ENCODE peak calls at places on chromosomes 11 and 22, in five cellular contexts. K is nephron progenitor cell, N is thoracic aorta, U is stomach, P is activated B cell treated with CpG ODN at 0.5 μM for 24 hours. Z is an unnamed sample.

GRCh38 chr22:36541831-36542391 is 12.9 kb upstream of the EIF3D start:
- DNase-seq in K (no peak), N (no peak), U (peak; percentile 35), P (no peak), Z (no peak)

GRCh38 chr22:47423266-47423665 is 660.8 kb downstream of the TBC1D22A start:
- DNase-seq in K (no peak), U (no peak), P (no peak), N (no peak), Z (peak; percentile 56)

GRCh38 chr11:77084581-77085191 is 17.9 kb downstream of the CAPN5 start:
- DNase-seq in P (no peak), N (no peak), U (peak; percentile 26), K (no peak), Z (no peak)

GRCh38 chr11:7204778-7205177 is 46.9 kb upstream of the SYT9 start:
- DNase-seq in N (no peak), P (no peak), K (no peak), U (no peak), Z (no peak)

GRCh38 chr22:23259916-23260644 is 79.8 kb downstream of the BCR start:
- DNase-seq in K (no peak), N (no peak), U (no peak), P (no peak), Z (no peak)

GRCh38 chr11:27468209-27468608 is 4.4 kb downstream of the LGR4 start:
- DNase-seq in P (no peak), U (no peak), K (no peak), N (no peak), Z (no peak)

GRCh38 chr11:68340003-68340767 is 27.8 kb downstream of the LRP5 start:
- DNase-seq in P (no peak), N (no peak), K (no peak), U (no peak), Z (no peak)

GRCh38 chr11:12186683-12187082 is 76.3 kb downstream of the MICAL2 start:
- DNase-seq in P (no peak), U (no peak), K (no peak), N (no peak), Z (no peak)

GRCh38 chr11:36713715-36714114 is 115.7 kb upstream of the RAG2 start:
- DNase-seq in N (no peak), U (no peak), P (no peak), K (no peak), Z (no peak)

DNA sequence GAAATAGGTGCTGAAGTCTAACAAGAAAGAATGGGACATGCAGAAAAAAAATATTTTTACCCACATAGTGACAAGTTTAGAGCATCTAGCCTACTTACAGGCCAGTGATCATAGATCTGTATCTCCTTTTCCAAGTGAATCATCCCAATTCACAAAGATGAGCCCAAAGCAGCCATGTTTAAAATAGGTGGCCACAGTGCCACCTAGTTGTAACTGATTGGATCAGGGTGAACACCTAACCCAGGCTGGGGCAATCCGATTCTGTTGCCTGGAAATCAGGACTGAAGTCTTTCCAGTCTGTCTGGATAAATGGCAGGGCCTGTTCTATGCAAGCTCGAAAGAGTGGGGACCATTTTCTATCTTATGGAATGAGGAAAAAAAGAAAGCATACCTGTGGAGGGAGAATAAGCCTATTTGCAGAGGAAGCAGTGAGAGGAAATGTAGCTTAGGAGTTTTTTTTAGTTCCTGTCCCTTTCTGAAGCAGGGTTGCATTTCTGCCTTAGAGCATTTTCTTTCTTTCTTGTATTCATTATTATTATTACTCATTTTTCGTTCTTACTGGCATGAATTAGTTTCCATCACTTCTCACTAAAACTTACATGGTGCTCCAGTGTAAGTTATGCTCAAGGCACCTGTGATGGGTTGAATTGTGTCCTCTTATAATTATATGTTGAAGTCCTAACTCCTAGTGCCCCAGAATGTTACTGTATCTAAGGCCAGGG is 113.2 kb upstream of the RAG2 start:
- DNase-seq in K (no peak), P (no peak), U (no peak), N (no peak), Z (no peak)
- TF ChIP-seq CTCF in K (no peak), P (no peak), U (no peak), N (no peak), Z (peak; percentile 7)

DNA sequence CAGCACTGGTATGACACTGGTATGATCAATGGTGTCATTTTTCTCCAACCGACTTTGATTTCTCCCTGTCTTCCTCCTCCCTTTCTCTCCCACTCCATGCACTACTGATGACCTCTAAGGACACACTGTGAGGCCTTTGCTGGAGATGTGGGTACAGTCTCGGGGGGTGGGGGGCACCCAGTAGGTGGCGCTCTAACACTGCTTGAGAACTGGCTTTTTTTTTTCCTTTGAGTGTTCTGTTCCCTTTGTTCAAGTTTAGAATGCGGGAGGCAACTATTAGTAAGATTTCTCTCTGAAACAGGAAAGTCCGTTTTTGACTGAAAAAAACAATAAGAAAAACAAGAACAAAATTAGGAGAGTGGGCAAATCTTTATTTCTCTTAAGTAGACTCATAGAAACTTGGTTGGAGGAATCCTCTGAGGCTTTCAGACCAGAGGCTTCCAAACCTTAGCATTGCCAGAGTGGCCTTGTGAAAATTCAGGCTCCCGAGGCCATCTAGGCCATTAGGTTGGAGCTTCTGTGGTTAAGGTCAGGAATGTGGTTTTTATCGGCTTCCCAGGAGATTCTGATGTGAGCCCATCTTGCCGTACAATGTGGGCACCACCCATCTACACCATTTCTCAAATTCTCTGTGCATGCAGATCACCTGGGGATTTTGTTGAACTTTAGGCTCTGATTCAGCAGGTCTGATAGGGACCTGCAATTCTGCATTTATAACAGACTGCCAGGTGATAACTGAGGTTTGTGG is 43.2 kb downstream of the PANX1 start:
- DNase-seq in K (peak; percentile 45), N (no peak), U (peak; percentile 52), P (no peak), Z (no peak)
- TF ChIP-seq CTCF in K (peak; percentile 40), N (no peak), U (no peak), P (no peak), Z (peak; percentile 61)

DNA sequence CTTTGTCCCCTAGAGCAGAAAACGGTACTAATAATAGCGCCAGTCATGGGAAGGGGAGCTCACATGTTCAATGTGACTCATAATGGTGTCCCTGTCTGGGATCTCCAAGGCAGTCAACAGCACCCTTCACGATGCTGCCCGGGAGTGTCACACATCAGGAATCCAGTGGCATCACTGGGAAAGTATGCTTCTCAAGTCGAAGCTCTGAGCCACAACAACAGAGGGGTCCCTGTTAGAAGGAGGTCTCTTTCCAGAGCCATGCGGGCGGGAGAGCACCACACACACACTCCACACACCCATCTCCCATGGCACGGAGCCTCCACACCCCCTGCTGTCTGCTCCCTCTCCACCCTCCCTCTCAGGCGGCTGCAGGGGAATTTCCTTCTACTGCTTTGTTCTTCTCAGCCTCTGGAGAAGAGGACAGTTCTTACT is 119.7 kb downstream of the ETS1 start:
- DNase-seq in P (no peak), U (no peak), N (peak; percentile 51), K (no peak), Z (peak; percentile 89)
- TF ChIP-seq CTCF in P (no peak), U (no peak), N (no peak), K (no peak), Z (no peak)

GRCh38 chr11:11076879-11077278 is 219.0 kb upstream of the ZBED5 start:
- DNase-seq in N (no peak), P (no peak), U (no peak), K (no peak), Z (no peak)

GRCh38 chr11:11076276-11076675 is 218.4 kb upstream of the ZBED5 start:
- DNase-seq in K (no peak), P (no peak), N (no peak), U (no peak), Z (no peak)

GRCh38 chr11:11073996-11074395 is 216.1 kb upstream of the ZBED5 start:
- DNase-seq in U (no peak), K (no peak), N (no peak), P (no peak), Z (no peak)

GRCh38 chr11:11074686-11075370 is 217.0 kb upstream of the ZBED5 start:
- DNase-seq in K (no peak), N (no peak), U (no peak), P (no peak), Z (no peak)

DNA sequence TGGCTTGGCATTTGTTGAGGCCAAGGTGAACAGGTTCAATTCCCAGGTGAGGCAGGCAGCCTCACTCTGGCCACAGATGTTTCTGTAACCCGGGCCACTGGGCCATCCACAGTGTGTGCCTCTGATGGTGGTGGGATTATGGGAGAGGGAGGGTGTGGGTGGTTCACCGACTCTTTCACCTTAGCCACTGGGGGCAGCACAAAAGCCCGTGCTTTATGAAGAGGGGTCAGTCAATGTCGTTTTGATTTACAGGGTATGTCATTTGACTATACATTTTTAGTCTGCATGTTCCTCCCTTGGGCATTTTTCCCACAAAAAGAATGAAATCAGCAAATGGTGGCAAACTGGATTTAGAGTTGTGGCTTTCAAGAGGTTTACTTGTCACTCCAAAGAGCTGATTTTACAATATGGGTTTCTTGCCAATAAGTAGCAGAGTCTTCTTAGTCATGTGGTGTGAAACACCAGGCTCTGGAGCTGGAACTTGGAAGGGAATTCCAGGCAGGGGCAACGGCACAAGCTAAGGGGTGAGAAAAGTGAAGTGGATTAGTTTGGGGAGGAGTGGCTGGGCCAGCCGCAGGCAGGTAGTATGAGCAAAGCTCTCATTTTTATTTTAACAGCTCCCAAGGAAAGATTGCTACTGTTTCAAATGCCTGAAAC is 217.8 kb upstream of the ZBED5 start:
- DNase-seq in P (no peak), U (no peak), K (no peak), N (no peak), Z (no peak)
- TF ChIP-seq CTCF in P (no peak), U (no peak), K (no peak), N (no peak), Z (no peak)

GRCh38 chr22:19957445-19957844 is 15.8 kb upstream of the TXNRD2 start:
- DNase-seq in K (no peak), P (no peak), U (no peak), N (no peak), Z (no peak)
- TF ChIP-seq CTCF in K (no peak), P (no peak), U (no peak), N (no peak), Z (no peak)

GRCh38 chr11:20310596-20311394 is 52.7 kb upstream of the HTATIP2 start:
- DNase-seq in N (no peak), K (no peak), U (no peak), P (no peak), Z (no peak)
- TF ChIP-seq CTCF in N (no peak), K (no peak), U (no peak), P (no peak), Z (no peak)

DNA sequence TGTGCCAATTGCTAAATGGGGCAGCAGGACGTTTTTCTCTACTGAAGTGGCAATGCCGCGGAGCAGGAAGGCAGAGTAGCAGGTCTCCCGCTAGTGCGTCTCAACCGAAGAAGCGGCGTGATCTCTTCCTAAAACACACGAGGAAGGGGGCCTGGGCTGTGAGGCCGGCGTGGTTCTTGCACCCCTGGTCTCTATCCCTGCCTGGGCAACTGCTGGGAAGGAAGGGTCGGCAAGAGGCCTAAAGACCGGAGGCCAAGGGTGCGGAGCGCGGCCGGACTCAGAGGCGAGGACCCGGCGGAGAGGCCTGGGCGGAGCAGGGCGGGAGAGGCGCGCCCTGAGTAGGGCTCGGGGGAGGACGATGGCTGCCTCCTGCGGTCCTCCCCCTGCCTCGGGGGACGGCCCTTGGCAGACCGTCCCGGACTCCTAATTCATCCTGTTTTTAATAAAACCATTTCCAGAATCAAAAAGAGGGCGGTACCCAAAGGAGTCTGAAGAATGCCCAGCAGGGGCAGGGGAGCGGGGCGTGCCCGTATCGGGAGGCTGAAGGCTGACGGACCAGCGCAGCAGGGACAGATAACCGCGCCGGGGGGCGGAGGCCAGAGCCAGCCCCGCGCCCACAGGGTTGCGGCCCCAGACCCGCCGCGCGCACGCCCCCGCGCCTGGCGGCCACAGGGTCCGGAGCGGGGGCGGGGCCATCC is 559 bp upstream of the APLP2 start:
- DNase-seq in K (no peak), P (no peak), U (peak; percentile 47), N (peak; percentile 11), Z (no peak)
- TF ChIP-seq CTCF in K (no peak), P (no peak), U (no peak), N (no peak), Z (peak; percentile 22)

GRCh38 chr22:27488456-27489224 is 312.9 kb downstream of the MN1 start:
- DNase-seq in K (no peak), U (peak; percentile 39), P (no peak), N (no peak), Z (no peak)
- TF ChIP-seq CTCF in K (no peak), U (no peak), P (no peak), N (no peak), Z (no peak)